ENCODE peak calls at places on chromosome 6, in eight cellular contexts. D, W, R, G, Q, Z, X and F are unnamed samples.

GRCh38 chr6:111771084-111771411 is 102.2 kb downstream of the FYN start:
- DNase-seq in Z (no peak), G (no peak), W (no peak), X (no peak), R (no peak), D (no peak), Q (no peak), F (no peak)

GRCh38 chr6:25619222-25619621 is 32.8 kb upstream of the SCGN start:
- DNase-seq in Z (no peak), D (no peak), X (no peak), W (no peak), G (no peak), Q (no peak), R (no peak), F (no peak)

GRCh38 chr6:143857651-143858050 is 6.6 kb upstream of the ZC2HC1B start:
- DNase-seq in G (no peak), D (no peak), X (no peak), R (no peak), W (no peak), Q (no peak), Z (no peak), F (no peak)

GRCh38 chr6:83252717-83253116 is 59.6 kb downstream of the RWDD2A start:
- DNase-seq in Q (no peak), Z (no peak), R (no peak), W (no peak), X (peak), G (no peak), D (peak), F (no peak)

GRCh38 chr6:48743738-48744137 is 632.7 kb upstream of the PTCHD4 start:
- DNase-seq in Z (no peak), D (no peak), X (peak), R (no peak), W (no peak), G (no peak), Q (no peak), F (no peak)

GRCh38 chr6:38080349-38080748 is 260.8 kb downstream of the ZFAND3 start:
- DNase-seq in W (no peak), R (no peak), Z (no peak), Q (no peak), X (peak), G (no peak), D (no peak), F (no peak)

GRCh38 chr6:81844686-81845085 is 92.2 kb upstream of the TENT5A start:
- DNase-seq in D (no peak), Q (no peak), W (no peak), G (no peak), R (no peak), Z (no peak), X (peak), F (no peak)

GRCh38 chr6:1604347-1604990 is 5.2 kb upstream of the FOXC1 start:
- DNase-seq in D (no peak), Z (no peak), R (peak), W (peak), X (peak), G (no peak), Q (peak), F (no peak)

GRCh38 chr6:75334266-75335040 is 49.9 kb upstream of the TMEM30A start:
- DNase-seq in G (no peak), X (peak), Q (no peak), Z (no peak), W (no peak), D (peak), R (no peak), F (no peak)

GRCh38 chr6:54419885-54420284 is 111.6 kb downstream of the TINAG start:
- DNase-seq in W (no peak), X (peak), Z (no peak), D (peak), R (no peak), G (peak), Q (no peak), F (no peak)

GRCh38 chr6:109687271-109687721 is 3.7 kb downstream of the AK9 start:
- DNase-seq in G (no peak), Z (peak), X (peak), W (no peak), R (no peak), Q (no peak), D (peak), F (no peak)

GRCh38 chr6:53795702-53796450 is 1.1 kb downstream of the LRRC1 start:
- DNase-seq in Q (peak), R (peak), G (no peak), W (peak), Z (no peak), X (peak), D (no peak), F (peak)

GRCh38 chr6:166331503-166332133 is 10.7 kb downstream of the SFT2D1 start:
- DNase-seq in Q (no peak), G (no peak), Z (no peak), X (no peak), R (no peak), D (no peak), W (no peak), F (no peak)

GRCh38 chr6:26525818-26526217 is 12.3 kb upstream of the HMGN4 start:
- DNase-seq in G (no peak), R (no peak), D (no peak), Z (no peak), W (no peak), Q (no peak), X (no peak), F (no peak)

GRCh38 chr6:63573899-63574553 is 1.7 kb downstream of the LOC128125822 start:
- DNase-seq in W (peak), Z (no peak), R (no peak), G (no peak), X (peak), Q (no peak), D (peak), F (no peak)

GRCh38 chr6:136274062-136274461 is 15.6 kb downstream of the BCLAF1 start:
- DNase-seq in Z (no peak), W (no peak), Q (no peak), X (no peak), R (no peak), D (no peak), G (no peak), F (no peak)

GRCh38 chr6:13351271-13351670 is 22.9 kb upstream of the TBC1D7 start:
- DNase-seq in D (no peak), G (no peak), Z (no peak), R (no peak), W (no peak), Q (no peak), X (no peak), F (no peak)

GRCh38 chr6:166786704-166787293 is 159.7 kb upstream of the RPS6KA2 start:
- DNase-seq in X (peak), D (peak), Q (no peak), Z (peak), G (peak), R (no peak), W (no peak), F (no peak)

GRCh38 chr6:106125925-106126435 is 39.8 kb downstream of the PRDM1 start:
- DNase-seq in Q (no peak), X (no peak), D (no peak), R (no peak), W (no peak), Z (no peak), G (no peak), F (peak)

GRCh38 chr6:40322336-40322735 is 264.8 kb downstream of the LRFN2 start:
- DNase-seq in Z (no peak), D (no peak), W (no peak), X (no peak), R (no peak), G (no peak), Q (no peak), F (no peak)

GRCh38 chr6:158559895-158560786 is at the start of gene TMEM181:
- DNase-seq in W (peak), Z (peak), R (peak), Q (peak), X (peak), D (peak), G (peak), F (peak)

GRCh38 chr6:157898169-157898568 is 75.1 kb downstream of the SNX9 start:
- DNase-seq in Z (no peak), G (no peak), D (no peak), W (no peak), X (no peak), Q (no peak), R (no peak), F (no peak)

GRCh38 chr6:13425971-13426931 is 61.1 kb downstream of the GFOD1 start:
- DNase-seq in D (peak), G (no peak), R (no peak), Z (no peak), Q (no peak), W (no peak), X (peak), F (no peak)

GRCh38 chr6:142635130-142635529 is 309.8 kb downstream of the HIVEP2 start:
- DNase-seq in G (no peak), D (peak), Q (no peak), R (no peak), X (peak), W (no peak), Z (no peak), F (no peak)

GRCh38 chr6:56375806-56376205 is 128.4 kb upstream of the COL21A1 start:
- DNase-seq in R (no peak), Z (no peak), X (no peak), D (no peak), G (no peak), Q (no peak), W (no peak), F (no peak)

GRCh38 chr6:36642913-36643817 is 35.3 kb upstream of the CDKN1A start:
- DNase-seq in Z (peak), R (peak), X (peak), D (peak), G (peak), W (no peak), Q (peak), F (no peak)

GRCh38 chr6:112320561-112321300 is 26.4 kb upstream of the RFPL4B start:
- DNase-seq in Z (no peak), D (no peak), W (no peak), X (peak), Q (no peak), R (no peak), G (no peak), F (no peak)

GRCh38 chr6:149820506-149820905 is 43.7 kb downstream of the LRP11 start:
- DNase-seq in G (no peak), Q (no peak), X (no peak), D (no peak), W (no peak), Z (no peak), R (no peak), F (no peak)

GRCh38 chr6:47254051-47254450 is 55.7 kb downstream of the TNFRSF21 start:
- DNase-seq in D (no peak), W (no peak), R (no peak), Z (no peak), Q (no peak), X (no peak), G (no peak), F (no peak)

GRCh38 chr6:87879144-87879861 is 168.3 kb upstream of the SPACA1 start:
- DNase-seq in Z (no peak), R (no peak), G (no peak), X (no peak), D (no peak), W (no peak), Q (no peak), F (no peak)

GRCh38 chr6:73774311-73774766 is 78.3 kb downstream of the CD109 start:
- DNase-seq in W (no peak), D (peak), Z (no peak), G (peak), R (no peak), X (peak), Q (no peak), F (no peak)

GRCh38 chr6:50264995-50265571 is 215.4 kb upstream of the DEFB112 start:
- DNase-seq in G (no peak), R (no peak), W (no peak), D (peak), X (no peak), Q (no peak), Z (no peak), F (no peak)

GRCh38 chr6:25441658-25442276 is 162.6 kb downstream of the CARMIL1 start:
- DNase-seq in X (no peak), Z (no peak), Q (no peak), D (no peak), W (no peak), G (no peak), R (no peak), F (no peak)

GRCh38 chr6:128516514-128516898 is 3.9 kb downstream of the PTPRK start:
- DNase-seq in G (no peak), Q (no peak), Z (no peak), W (no peak), D (no peak), X (peak), R (no peak), F (no peak)
- TF ChIP-seq CTCF in G (no peak), Q (no peak), Z (peak), W (no peak), D (peak), X (peak), R (no peak), F (no peak)

GRCh38 chr6:30171677-30172471 is 8.5 kb downstream of the TRIM15 start:
- DNase-seq in D (peak), R (peak), X (no peak), W (no peak), Q (peak), G (no peak), Z (no peak), F (no peak)
- TF ChIP-seq CTCF in D (no peak), R (no peak), X (no peak), W (no peak), Q (no peak), G (no peak), Z (no peak), F (no peak)

GRCh38 chr6:44481056-44481455 is 93.5 kb downstream of the CDC5L start:
- DNase-seq in Q (no peak), Z (no peak), G (no peak), R (no peak), X (no peak), D (no peak), W (no peak), F (no peak)
- TF ChIP-seq CTCF in Q (no peak), Z (no peak), G (no peak), R (no peak), X (no peak), D (no peak), W (no peak), F (no peak)

GRCh38 chr6:167894965-167895364 is 68.3 kb downstream of the AFDN start:
- DNase-seq in Q (no peak), X (no peak), W (no peak), D (no peak), R (no peak), Z (no peak), G (no peak), F (no peak)

GRCh38 chr6:167893416-167893815 is 66.7 kb downstream of the AFDN start:
- DNase-seq in R (no peak), Q (no peak), X (peak), G (no peak), W (no peak), D (peak), Z (no peak), F (no peak)

GRCh38 chr6:167892835-167893234 is 66.1 kb downstream of the AFDN start:
- DNase-seq in X (no peak), W (no peak), Q (no peak), G (no peak), Z (no peak), R (no peak), D (no peak), F (no peak)

GRCh38 chr6:167896648-167897047 is 69.9 kb downstream of the AFDN start:
- DNase-seq in X (no peak), G (no peak), Q (no peak), D (no peak), R (no peak), Z (no peak), W (no peak), F (no peak)

DNA sequence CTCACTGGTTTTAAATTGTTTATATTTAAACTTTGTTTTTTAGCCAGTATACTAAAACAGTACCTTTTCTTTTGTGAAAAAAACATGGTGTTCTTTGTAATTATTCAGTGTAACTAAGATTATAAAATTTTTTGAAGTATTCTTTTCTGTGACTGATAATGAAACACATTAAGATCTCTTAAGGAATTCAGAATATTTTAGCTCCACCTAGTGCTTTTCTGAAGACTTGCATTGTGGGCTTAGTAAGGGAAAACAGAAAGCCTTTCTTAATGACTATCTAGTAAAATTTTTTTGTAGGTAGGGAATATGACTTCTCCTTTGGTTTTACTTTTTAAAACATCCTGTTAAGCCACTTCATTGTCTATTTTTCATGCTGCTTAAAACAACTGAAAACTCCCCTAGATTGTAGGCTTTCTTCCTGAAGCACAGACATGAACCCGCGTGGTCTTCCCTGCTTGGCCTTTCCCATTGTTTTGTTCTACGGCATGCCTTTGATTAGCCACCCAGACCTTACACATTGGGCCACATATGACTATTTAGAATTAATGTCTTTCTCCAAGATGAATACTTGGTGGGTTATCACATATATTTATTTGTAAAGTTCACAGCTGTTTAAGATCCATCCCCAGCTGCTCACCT is 72.1 kb downstream of the AFDN start:
- DNase-seq in R (no peak), X (peak), Z (no peak), G (peak), W (no peak), D (no peak), Q (no peak), F (no peak)
- TF ChIP-seq CTCF in R (peak), X (peak), Z (peak), G (peak), W (peak), D (peak), Q (peak), F (peak)

GRCh38 chr6:145028144-145028818 is 707.0 kb downstream of the EPM2A start:
- DNase-seq in D (peak), Q (no peak), W (no peak), Z (no peak), X (peak), G (peak), R (no peak), F (no peak)
- TF ChIP-seq CTCF in D (peak), Q (no peak), W (peak), Z (peak), X (peak), G (peak), R (peak), F (peak)